ENCODE peak calls at places on chromosomes 2 and 18, in ten cellular contexts. I, U, W, H, P, Z, S, A, C and B are unnamed samples.

GRCh38 chr2:3959372-3959771 is 256.0 kb downstream of the DCDC2C start:
- DNase-seq in I (no peak), U (no peak), C (no peak), H (peak; percentile 14), P (no peak), A (no peak), W (peak; percentile 46), Z (peak; percentile 75), S (no peak), B (no peak)

GRCh38 chr2:126657146-126657635 is 1.2 kb downstream of the GYPC start:
- DNase-seq in S (no peak), C (peak; percentile 78), A (peak; percentile 92), W (no peak), P (peak; percentile 85), H (peak; percentile 98), U (peak; percentile 83), I (no peak), Z (no peak), B (no peak)

GRCh38 chr2:185472574-185472973 is 266.0 kb upstream of the FSIP2 start:
- DNase-seq in A (no peak), U (no peak), C (no peak), P (no peak), H (no peak), I (no peak), Z (no peak), W (no peak), S (no peak), B (no peak)

GRCh38 chr2:22904126-22904684 is 480.8 kb upstream of the KLHL29 start:
- DNase-seq in A (no peak), W (peak; percentile 19), U (peak; percentile 50), Z (peak; percentile 34), P (no peak), S (peak; percentile 56), H (no peak), C (no peak), I (no peak), B (no peak)

GRCh38 chr18:435940-436339 is 64.6 kb downstream of the COLEC12 start:
- DNase-seq in C (no peak), H (peak; percentile 43), S (no peak), Z (no peak), P (no peak), U (no peak), A (no peak), W (no peak), I (no peak), B (no peak)

GRCh38 chr2:234917245-234917975 is 34.4 kb upstream of the SH3BP4 start:
- DNase-seq in H (no peak), S (no peak), I (no peak), C (no peak), W (no peak), Z (no peak), A (no peak), P (no peak), U (no peak), B (no peak)

GRCh38 chr18:21593540-21594257 is 6.8 kb downstream of the ESCO1 start:
- DNase-seq in P (no peak), H (no peak), U (no peak), A (no peak), W (no peak), C (no peak), S (no peak), Z (no peak), I (no peak), B (no peak)

GRCh38 chr2:5070257-5070656 is 621.9 kb upstream of the SOX11 start:
- DNase-seq in S (no peak), C (no peak), Z (no peak), W (no peak), U (no peak), A (no peak), P (no peak), H (no peak), I (no peak), B (no peak)

GRCh38 chr18:57091231-57091630 is 55.7 kb upstream of the BOD1L2 start:
- DNase-seq in U (no peak), S (no peak), Z (no peak), A (no peak), P (no peak), I (no peak), W (no peak), H (no peak), C (no peak), B (no peak)

GRCh38 chr2:97819769-97820168 is 106.4 kb downstream of the ZAP70 start:
- DNase-seq in W (no peak), C (no peak), H (no peak), U (no peak), S (no peak), A (no peak), I (no peak), Z (peak; percentile 33), P (no peak), B (no peak)

GRCh38 chr2:203815541-203815898 is 52.1 kb upstream of the CTLA4 start:
- DNase-seq in H (no peak), S (no peak), A (no peak), C (no peak), U (no peak), Z (no peak), I (no peak), W (no peak), P (no peak), B (no peak)

GRCh38 chr2:219856602-219857001 is 229.2 kb downstream of the SLC4A3 start:
- DNase-seq in I (no peak), C (no peak), H (no peak), W (no peak), Z (no peak), U (no peak), P (no peak), S (no peak), A (no peak), B (no peak)

GRCh38 chr2:126449677-126450076 is 206.3 kb upstream of the GYPC start:
- DNase-seq in P (no peak), Z (no peak), H (no peak), I (no peak), S (no peak), C (no peak), A (no peak), W (no peak), U (no peak), B (no peak)

GRCh38 chr18:30920356-30920755 is 122.2 kb downstream of the DSC3 start:
- DNase-seq in I (no peak), S (no peak), A (no peak), H (no peak), P (no peak), U (no peak), Z (no peak), C (no peak), W (no peak), B (no peak)

GRCh38 chr2:190277234-190278112 is 42.2 kb downstream of the HIBCH start:
- DNase-seq in H (peak; percentile 51), A (no peak), C (no peak), Z (peak; percentile 6), S (no peak), I (no peak), W (no peak), U (no peak), P (no peak), B (no peak)

GRCh38 chr18:56711706-56712445 is 60.7 kb downstream of the WDR7 start:
- DNase-seq in U (no peak), S (no peak), W (no peak), I (no peak), A (no peak), H (no peak), Z (no peak), P (no peak), C (no peak), B (no peak)

GRCh38 chr2:44639399-44639798 is 277.7 kb downstream of the CAMKMT start:
- DNase-seq in I (no peak), Z (no peak), P (no peak), S (no peak), A (no peak), W (no peak), C (no peak), U (no peak), H (no peak), B (no peak)

GRCh38 chr2:61763605-61764034 is 90.2 kb downstream of the FAM161A start:
- DNase-seq in S (peak; percentile 85), Z (peak; percentile 77), I (peak; percentile 76), P (no peak), A (peak; percentile 88), H (peak; percentile 89), C (peak; percentile 86), U (peak; percentile 93), W (peak; percentile 62), B (no peak)

GRCh38 chr2:154306261-154306970 is 392.1 kb upstream of the KCNJ3 start:
- DNase-seq in Z (no peak), C (no peak), I (no peak), S (no peak), U (no peak), W (no peak), A (no peak), P (no peak), H (no peak), B (no peak)

GRCh38 chr2:6924918-6925194 is 7.6 kb downstream of the RNF144A start:
- DNase-seq in H (no peak), W (no peak), I (no peak), A (no peak), Z (no peak), U (no peak), P (no peak), S (no peak), C (no peak), B (no peak)

GRCh38 chr2:215748446-215748845 is 264.9 kb downstream of the MREG start:
- DNase-seq in S (no peak), A (peak; percentile 73), W (no peak), C (no peak), U (peak; percentile 53), H (peak; percentile 32), I (no peak), Z (no peak), P (no peak), B (no peak)

GRCh38 chr2:33018271-33018670 is 71.5 kb downstream of the LTBP1 start:
- DNase-seq in C (no peak), A (no peak), Z (no peak), P (no peak), H (no peak), S (no peak), W (no peak), U (no peak), I (no peak), B (no peak)
- TF ChIP-seq CTCF in C (no peak), A (no peak), Z (peak; percentile 13), P (no peak), H (no peak), S (no peak), W (no peak), U (no peak), I (no peak), B (no peak)

GRCh38 chr2:26692814-26693286 is 328 bp downstream of the KCNK3 start:
- DNase-seq in P (peak; percentile 41), C (no peak), S (no peak), A (no peak), H (peak; percentile 33), U (no peak), Z (peak; percentile 83), I (no peak), W (no peak), B (no peak)
- H3K27ac ChIP-seq in P (no peak overlapping the region), C (peak overlapping the region; percentile 66), S (no peak overlapping the region), A (peak overlapping the region; percentile 59), H (no peak overlapping the region), U (no peak overlapping the region), Z (peak overlapping the region; percentile 67), I (peak overlapping the region; percentile 70), W (no peak overlapping the region), B (no peak overlapping the region)

GRCh38 chr2:116922414-116922813 is 892.1 kb upstream of the DDX18 start:
- DNase-seq in S (no peak), I (no peak), C (no peak), H (no peak), A (no peak), W (no peak), U (no peak), P (no peak), Z (no peak), B (no peak)
- H3K9me3 ChIP-seq in S (no peaks in the 10 kb centered on the region), I (no peaks in the 10 kb centered on the region), C (peaks cover 4% of the 10 kb centered on the region), H (peaks cover 4% of the 10 kb centered on the region), A (no peaks in the 10 kb centered on the region), W (no peaks in the 10 kb centered on the region), U (no peaks in the 10 kb centered on the region), P (no peaks in the 10 kb centered on the region), Z (no peaks in the 10 kb centered on the region), B (no peaks in the 10 kb centered on the region)

GRCh38 chr2:174138161-174138560 is 110.2 kb downstream of the OLA1 start:
- DNase-seq in I (no peak), Z (no peak), H (no peak), S (no peak), P (no peak), W (peak; percentile 7), A (no peak), U (no peak), C (no peak), B (no peak)
- TF ChIP-seq CTCF in I (no peak), Z (peak; percentile 26), H (no peak), S (no peak), P (no peak), W (peak; percentile 45), A (no peak), U (peak; percentile 11), C (peak; percentile 27), B (peak; percentile 11)